ENCODE peak calls at places on chromosomes 3 and 15, in five cellular contexts. E is tibial nerve; F is stimulated activated CD4-positive, alpha-beta T cell treated with anti-CD3 and anti-CD28 coated beads, Interleukin-1b, Interleukin-23, amount 100 ng/mL, for 24 hours; R is HCEC 1CT; Y is head of caudate nucleus. V is an unnamed sample.

GRCh38 chr3:157123621-157124020 is 36.3 kb downstream of the CCNL1 start:
- DNase-seq in E (no peak), F (no peak), R (no peak), Y (no peak), V (no peak)

GRCh38 chr15:64070106-64070505 is 23.5 kb downstream of the CIAO2A start:
- DNase-seq in E (no peak), F (no peak), R (no peak), Y (no peak), V (no peak)

GRCh38 chr15:78570710-78571109 is 5.4 kb downstream of the CHRNA5 start:
- DNase-seq in E (no peak), F (no peak), R (no peak), Y (no peak), V (no peak)

GRCh38 chr15:96860746-96861145 is 530.2 kb downstream of the NR2F2 start:
- DNase-seq in E (no peak), F (no peak), R (no peak), Y (no peak), V (no peak)

GRCh38 chr3:78857494-78858111 is 910.2 kb downstream of the ROBO1 start:
- DNase-seq in E (no peak), F (no peak), R (peak; percentile 32), Y (no peak), V (no peak)

GRCh38 chr15:35999211-35999610 is 453.2 kb upstream of the DPH6 start:
- DNase-seq in E (no peak), F (no peak), R (no peak), Y (no peak), V (no peak)

GRCh38 chr15:59300618-59301139 is 72.0 kb downstream of the MYO1E start:
- DNase-seq in E (no peak), F (no peak), R (no peak), Y (no peak), V (no peak)

GRCh38 chr3:30554317-30554690 is 52.1 kb upstream of the TGFBR2 start:
- DNase-seq in E (no peak), F (no peak), R (no peak), Y (no peak), V (no peak)

GRCh38 chr3:63295356-63295755 is 17.2 kb downstream of the SYNPR start:
- DNase-seq in E (no peak), F (no peak), R (no peak), Y (no peak), V (no peak)

GRCh38 chr3:122577409-122578028 is at the start of gene PARP15:
- DNase-seq in E (no peak), F (no peak), R (no peak), Y (no peak), V (no peak)

GRCh38 chr3:59426851-59427565 is 377.2 kb upstream of the CFAP20DC start:
- DNase-seq in E (no peak), F (no peak), R (peak; percentile 93), Y (no peak), V (peak; percentile 53)

GRCh38 chr3:49120096-49120437 is 556 bp downstream of the USP19 start:
- DNase-seq in E (no peak), F (no peak), R (no peak), Y (no peak), V (no peak)

GRCh38 chr15:37015476-37015875 is 84.9 kb downstream of the MEIS2 start:
- DNase-seq in E (no peak), F (no peak), R (no peak), Y (no peak), V (no peak)

GRCh38 chr3:101011086-101011485 is 17.9 kb upstream of the ABI3BP start:
- DNase-seq in E (no peak), F (no peak), R (no peak), Y (no peak), V (no peak)

GRCh38 chr3:154758109-154758868 is 321.8 kb upstream of the MME start:
- DNase-seq in E (no peak), F (no peak), R (peak; percentile 78), Y (no peak), V (no peak)

GRCh38 chr3:132783152-132783551 is 60.9 kb upstream of the NPHP3 start:
- DNase-seq in E (no peak), F (no peak), R (no peak), Y (no peak), V (no peak)

V was measured in right atrium auricular region.